ENCODE peak calls at places on chromosomes 4 and X, in six cellular contexts. One of them, this sample, is unnamed.

GRCh38 chr4:76233967-76234678 is 17.4 kb upstream of the FAM47E start:
- DNase-seq in mucosa of descending colon: peak
- DNase-seq in choroid plexus epithelial cell: peak
- DNase-seq in fibroblast of pulmonary artery: no peak
- DNase-seq in mammary epithelial cell: no peak
- DNase-seq in OCI-LY7: no peak
- DNase-seq in this sample: no peak

GRCh38 chrX:56968980-56969379 is 26.4 kb downstream of the SPIN3 start:
- DNase-seq in mucosa of descending colon: no peak
- DNase-seq in choroid plexus epithelial cell: peak
- DNase-seq in fibroblast of pulmonary artery: no peak
- DNase-seq in mammary epithelial cell: no peak
- DNase-seq in OCI-LY7: no peak
- DNase-seq in this sample: no peak

GRCh38 chr4:146957252-146957651 is 11.6 kb upstream of the TTC29 start:
- DNase-seq in mucosa of descending colon: no peak
- DNase-seq in choroid plexus epithelial cell: peak
- DNase-seq in fibroblast of pulmonary artery: peak
- DNase-seq in mammary epithelial cell: peak
- DNase-seq in OCI-LY7: no peak
- DNase-seq in this sample: no peak

GRCh38 chr4:3201718-3202702 is 46.9 kb upstream of the MSANTD1 start:
- DNase-seq in mucosa of descending colon: no peak
- DNase-seq in choroid plexus epithelial cell: peak
- DNase-seq in fibroblast of pulmonary artery: no peak
- DNase-seq in mammary epithelial cell: no peak
- DNase-seq in OCI-LY7: peak
- DNase-seq in this sample: no peak

GRCh38 chr4:168716411-168717129 is 219.7 kb downstream of the PALLD start:
- DNase-seq in mucosa of descending colon: no peak
- DNase-seq in choroid plexus epithelial cell: peak
- DNase-seq in fibroblast of pulmonary artery: peak
- DNase-seq in mammary epithelial cell: no peak
- DNase-seq in OCI-LY7: no peak
- DNase-seq in this sample: no peak

GRCh38 chr4:88110826-88111225 is 47.6 kb downstream of the ABCG2 start:
- DNase-seq in mucosa of descending colon: no peak
- DNase-seq in choroid plexus epithelial cell: peak
- DNase-seq in fibroblast of pulmonary artery: no peak
- DNase-seq in mammary epithelial cell: peak
- DNase-seq in OCI-LY7: no peak
- DNase-seq in this sample: no peak

GRCh38 chrX:150775569-150776350 is 82.6 kb downstream of the MTMR1 start:
- DNase-seq in mucosa of descending colon: no peak
- DNase-seq in choroid plexus epithelial cell: no peak
- DNase-seq in fibroblast of pulmonary artery: no peak
- DNase-seq in mammary epithelial cell: no peak
- DNase-seq in OCI-LY7: no peak
- DNase-seq in this sample: no peak

GRCh38 chrX:1261285-1261684 is 7.3 kb upstream of the CSF2RA start:
- DNase-seq in mucosa of descending colon: no peak
- DNase-seq in choroid plexus epithelial cell: no peak
- DNase-seq in fibroblast of pulmonary artery: no peak
- DNase-seq in mammary epithelial cell: no peak
- DNase-seq in OCI-LY7: no peak
- DNase-seq in this sample: no peak

GRCh38 chr4:38499101-38499500 is 164.9 kb upstream of the KLF3 start:
- DNase-seq in mucosa of descending colon: no peak
- DNase-seq in choroid plexus epithelial cell: no peak
- DNase-seq in fibroblast of pulmonary artery: no peak
- DNase-seq in mammary epithelial cell: no peak
- DNase-seq in OCI-LY7: no peak
- DNase-seq in this sample: no peak

GRCh38 chr4:26780524-26780923 is 80.1 kb upstream of the STIM2 start:
- DNase-seq in mucosa of descending colon: no peak
- DNase-seq in choroid plexus epithelial cell: peak
- DNase-seq in fibroblast of pulmonary artery: peak
- DNase-seq in mammary epithelial cell: peak
- DNase-seq in OCI-LY7: peak
- DNase-seq in this sample: no peak

GRCh38 chr4:94516999-94517398 is 65.3 kb downstream of the PDLIM5 start:
- DNase-seq in mucosa of descending colon: no peak
- DNase-seq in choroid plexus epithelial cell: peak
- DNase-seq in fibroblast of pulmonary artery: peak
- DNase-seq in mammary epithelial cell: peak
- DNase-seq in OCI-LY7: no peak
- DNase-seq in this sample: peak

GRCh38 chr4:78528327-78528726 is 23.2 kb upstream of the ANXA3 start:
- DNase-seq in mucosa of descending colon: no peak
- DNase-seq in choroid plexus epithelial cell: peak
- DNase-seq in fibroblast of pulmonary artery: no peak
- DNase-seq in mammary epithelial cell: no peak
- DNase-seq in OCI-LY7: no peak
- DNase-seq in this sample: no peak

GRCh38 chrX:96361844-96362243 is 322.8 kb upstream of the DIAPH2 start:
- DNase-seq in mucosa of descending colon: no peak
- DNase-seq in choroid plexus epithelial cell: no peak
- DNase-seq in fibroblast of pulmonary artery: no peak
- DNase-seq in mammary epithelial cell: peak
- DNase-seq in OCI-LY7: no peak
- DNase-seq in this sample: no peak

GRCh38 chr4:1137063-1137771 is 23.9 kb upstream of the RNF212 start:
- DNase-seq in mucosa of descending colon: no peak
- DNase-seq in choroid plexus epithelial cell: peak
- DNase-seq in fibroblast of pulmonary artery: no peak
- DNase-seq in mammary epithelial cell: no peak
- DNase-seq in OCI-LY7: no peak
- DNase-seq in this sample: no peak

GRCh38 chrX:42751573-42751972 is 26.4 kb downstream of the PPP1R2C start:
- DNase-seq in mucosa of descending colon: no peak
- DNase-seq in choroid plexus epithelial cell: no peak
- DNase-seq in fibroblast of pulmonary artery: peak
- DNase-seq in mammary epithelial cell: peak
- DNase-seq in OCI-LY7: no peak
- DNase-seq in this sample: no peak

GRCh38 chr4:70705146-70705855 is 16.5 kb upstream of the RUFY3 start:
- DNase-seq in mucosa of descending colon: peak
- DNase-seq in choroid plexus epithelial cell: peak
- DNase-seq in fibroblast of pulmonary artery: peak
- DNase-seq in mammary epithelial cell: peak
- DNase-seq in OCI-LY7: peak
- DNase-seq in this sample: peak

GRCh38 chr4:26434030-26434639 is 56.1 kb downstream of the CCKAR start:
- DNase-seq in mucosa of descending colon: no peak
- DNase-seq in choroid plexus epithelial cell: peak
- DNase-seq in fibroblast of pulmonary artery: peak
- DNase-seq in mammary epithelial cell: peak
- DNase-seq in OCI-LY7: no peak
- DNase-seq in this sample: no peak

GRCh38 chr4:88705805-88706518 is 8.3 kb upstream of the NAP1L5 start:
- DNase-seq in mucosa of descending colon: no peak
- DNase-seq in choroid plexus epithelial cell: peak
- DNase-seq in fibroblast of pulmonary artery: peak
- DNase-seq in mammary epithelial cell: peak
- DNase-seq in OCI-LY7: no peak
- DNase-seq in this sample: no peak

DNA sequence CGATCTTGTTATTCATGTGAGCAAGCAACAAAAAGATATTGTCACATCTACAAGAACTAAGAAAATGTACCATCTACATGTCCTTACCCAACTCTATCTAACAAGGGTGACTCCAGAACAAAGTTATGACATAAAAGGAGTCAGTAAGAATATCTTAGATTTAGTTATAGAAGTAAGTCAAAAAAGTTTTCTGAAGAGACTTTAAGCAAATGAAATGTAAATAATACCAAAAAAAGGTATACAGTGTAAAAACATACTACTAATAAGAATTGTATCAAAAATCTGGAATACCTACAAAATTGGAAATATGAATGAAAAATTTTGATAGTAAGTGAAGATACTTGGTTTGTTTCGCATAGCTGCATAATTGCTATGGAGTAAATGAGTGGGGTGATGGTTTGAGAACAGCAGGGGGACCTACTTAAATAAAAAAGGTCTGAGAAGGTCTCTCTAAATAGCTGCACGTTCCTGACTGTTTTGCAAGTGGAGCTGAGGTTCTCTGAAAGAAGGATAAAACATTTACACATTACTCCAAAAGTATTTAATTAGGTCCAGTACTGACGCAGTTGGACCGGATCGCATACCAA is 51.0 kb upstream of the ENPP6 start:
- DNase-seq in mucosa of descending colon: no peak
- DNase-seq in choroid plexus epithelial cell: peak
- DNase-seq in fibroblast of pulmonary artery: peak
- DNase-seq in mammary epithelial cell: no peak
- DNase-seq in OCI-LY7: peak
- DNase-seq in this sample: no peak
- H3K4me3 ChIP-seq in mucosa of descending colon: no peak
- H3K4me3 ChIP-seq in choroid plexus epithelial cell: no peak
- H3K4me3 ChIP-seq in fibroblast of pulmonary artery: no peak
- H3K4me3 ChIP-seq in mammary epithelial cell: no peak
- H3K4me3 ChIP-seq in OCI-LY7: peak
- H3K4me3 ChIP-seq in this sample: peak

GRCh38 chrX:137427061-137427778 is 138.7 kb upstream of the ZIC3 start:
- DNase-seq in mucosa of descending colon: no peak
- DNase-seq in choroid plexus epithelial cell: no peak
- DNase-seq in fibroblast of pulmonary artery: no peak
- DNase-seq in mammary epithelial cell: no peak
- DNase-seq in OCI-LY7: no peak
- DNase-seq in this sample: no peak

GRCh38 chrX:137424679-137425078 is 141.2 kb upstream of the ZIC3 start:
- DNase-seq in mucosa of descending colon: no peak
- DNase-seq in choroid plexus epithelial cell: no peak
- DNase-seq in fibroblast of pulmonary artery: no peak
- DNase-seq in mammary epithelial cell: no peak
- DNase-seq in OCI-LY7: no peak
- DNase-seq in this sample: no peak

GRCh38 chrX:137427813-137428212 is 138.1 kb upstream of the ZIC3 start:
- DNase-seq in mucosa of descending colon: no peak
- DNase-seq in choroid plexus epithelial cell: peak
- DNase-seq in fibroblast of pulmonary artery: no peak
- DNase-seq in mammary epithelial cell: no peak
- DNase-seq in OCI-LY7: no peak
- DNase-seq in this sample: no peak

GRCh38 chrX:137423241-137423640 is 142.7 kb upstream of the ZIC3 start:
- DNase-seq in mucosa of descending colon: no peak
- DNase-seq in choroid plexus epithelial cell: no peak
- DNase-seq in fibroblast of pulmonary artery: no peak
- DNase-seq in mammary epithelial cell: no peak
- DNase-seq in OCI-LY7: no peak
- DNase-seq in this sample: no peak

DNA sequence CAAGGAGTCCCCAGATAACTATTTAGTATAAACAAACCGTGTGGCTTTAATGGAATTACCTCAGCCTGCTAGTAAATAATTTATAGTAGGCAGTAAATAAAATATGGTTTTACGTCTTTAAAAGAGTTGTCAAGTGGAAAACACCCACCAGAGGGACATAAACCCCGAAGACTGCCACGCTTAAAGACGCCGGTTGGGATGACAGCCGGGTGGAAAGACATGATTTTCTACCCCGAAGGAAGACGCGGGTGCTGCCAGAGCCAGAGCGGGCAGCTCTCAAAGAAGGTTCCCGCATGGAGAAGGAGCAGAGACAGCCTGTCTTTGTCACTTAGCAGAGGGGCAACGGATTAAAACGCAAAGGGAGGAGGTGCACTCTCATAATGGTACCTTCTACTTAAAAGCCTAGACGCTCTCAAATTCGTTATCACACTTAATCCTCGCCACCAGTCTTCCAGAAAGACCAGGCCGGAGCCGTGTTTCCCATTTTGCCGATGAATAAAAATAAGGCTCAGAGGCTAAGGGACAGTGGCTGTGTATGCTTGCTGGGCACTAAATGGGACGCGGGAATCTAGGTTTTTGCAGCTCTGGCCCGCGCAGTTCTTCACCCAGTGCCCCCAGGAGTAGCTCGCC is 140.5 kb upstream of the ZIC3 start:
- DNase-seq in mucosa of descending colon: no peak
- DNase-seq in choroid plexus epithelial cell: no peak
- DNase-seq in fibroblast of pulmonary artery: no peak
- DNase-seq in mammary epithelial cell: no peak
- DNase-seq in OCI-LY7: no peak
- DNase-seq in this sample: no peak
- H3K4me3 ChIP-seq in mucosa of descending colon: no peak
- H3K4me3 ChIP-seq in choroid plexus epithelial cell: no peak
- H3K4me3 ChIP-seq in fibroblast of pulmonary artery: no peak
- H3K4me3 ChIP-seq in mammary epithelial cell: no peak
- H3K4me3 ChIP-seq in OCI-LY7: no peak
- H3K4me3 ChIP-seq in this sample: no peak

DNA sequence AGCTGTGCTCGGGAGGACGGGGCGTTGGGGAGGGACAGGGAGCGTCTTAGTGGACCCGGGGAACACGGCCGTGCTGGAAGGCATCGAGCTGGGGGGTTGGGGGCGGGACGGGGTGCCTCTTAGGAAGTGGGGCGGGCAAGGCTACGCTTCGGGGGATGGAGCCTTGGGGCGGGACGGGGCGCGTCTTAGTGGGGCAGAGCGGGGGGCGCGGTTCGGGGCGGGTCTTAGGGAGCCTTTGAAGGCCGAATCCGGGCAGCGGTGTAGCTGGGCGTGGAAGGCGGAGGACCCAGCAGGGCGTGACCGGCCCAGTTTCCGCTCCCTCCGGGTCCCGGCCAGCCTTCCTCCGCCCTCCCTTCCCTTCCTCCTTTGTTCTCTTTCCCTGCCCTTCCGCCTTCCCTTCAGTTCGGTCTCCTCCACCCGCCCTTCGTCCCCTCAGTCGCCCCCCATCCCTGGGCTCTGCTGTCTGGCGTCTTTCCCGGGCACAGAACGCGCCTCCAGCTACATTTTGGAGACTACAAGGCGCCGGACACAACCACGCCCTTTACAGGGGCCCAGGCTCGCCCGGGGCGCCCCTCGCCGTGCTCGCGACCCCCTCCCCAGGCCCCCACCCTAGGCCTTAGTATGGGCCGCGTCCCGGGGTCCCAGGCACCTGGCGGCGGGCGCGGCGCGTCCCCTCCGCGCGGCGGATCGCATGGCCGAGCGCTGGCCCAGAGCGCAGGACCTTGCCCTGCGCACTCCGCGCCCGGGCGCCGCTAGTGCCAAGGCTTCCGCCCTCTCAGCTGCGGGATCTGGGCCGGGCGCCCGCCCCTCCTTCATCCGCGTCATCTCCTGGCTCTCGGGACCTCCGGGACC is at the start of gene ARSD:
- DNase-seq in mucosa of descending colon: peak
- DNase-seq in choroid plexus epithelial cell: peak
- DNase-seq in fibroblast of pulmonary artery: peak
- DNase-seq in mammary epithelial cell: peak
- DNase-seq in OCI-LY7: no peak
- DNase-seq in this sample: no peak
- H3K4me3 ChIP-seq in mucosa of descending colon: peak
- H3K4me3 ChIP-seq in choroid plexus epithelial cell: peak
- H3K4me3 ChIP-seq in fibroblast of pulmonary artery: peak
- H3K4me3 ChIP-seq in mammary epithelial cell: peak
- H3K4me3 ChIP-seq in OCI-LY7: no peak
- H3K4me3 ChIP-seq in this sample: no peak

DNA sequence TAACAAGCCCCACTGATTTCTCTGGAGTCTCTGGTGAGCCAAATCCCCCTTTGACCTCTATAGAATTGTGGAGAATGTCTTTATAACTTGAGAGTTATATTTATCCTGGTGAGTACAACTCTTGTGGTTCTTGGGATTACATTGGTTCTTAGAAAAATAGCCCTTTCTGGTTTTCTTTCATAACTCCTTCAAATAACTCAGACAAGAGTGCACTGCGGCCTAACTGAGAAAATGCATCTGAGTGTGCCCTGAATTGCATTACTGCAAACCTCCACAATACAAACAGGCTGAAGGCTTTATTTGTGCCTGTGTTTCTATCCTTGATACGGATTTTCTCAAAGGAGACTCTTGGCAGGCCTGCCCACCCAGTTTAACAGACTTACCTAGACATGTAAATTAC is 2.7 kb downstream of the BEX3 start:
- DNase-seq in mucosa of descending colon: no peak
- DNase-seq in choroid plexus epithelial cell: peak
- DNase-seq in fibroblast of pulmonary artery: no peak
- DNase-seq in mammary epithelial cell: no peak
- DNase-seq in OCI-LY7: no peak
- DNase-seq in this sample: no peak
- H3K4me3 ChIP-seq in mucosa of descending colon: no peak
- H3K4me3 ChIP-seq in choroid plexus epithelial cell: no peak
- H3K4me3 ChIP-seq in fibroblast of pulmonary artery: no peak
- H3K4me3 ChIP-seq in mammary epithelial cell: no peak
- H3K4me3 ChIP-seq in OCI-LY7: no peak
- H3K4me3 ChIP-seq in this sample: no peak